ENCODE peak calls at places on chromosome 1, in four cellular contexts. One of them, this sample, is unnamed.

GRCh38 chr1:224697888-224698450 is 81.9 kb downstream of the CNIH3 start:
- DNase-seq in CD8-positive, alpha-beta T cell: no peak
- DNase-seq in brain microvascular endothelial cell: no peak
- DNase-seq in uterus: no peak
- DNase-seq in this sample: no peak

GRCh38 chr1:31591425-31592093 is 15.2 kb downstream of the TINAGL1 start:
- DNase-seq in CD8-positive, alpha-beta T cell: no peak
- DNase-seq in brain microvascular endothelial cell: no peak
- DNase-seq in uterus: no peak
- DNase-seq in this sample: no peak

GRCh38 chr1:43537423-43538142 is 6.9 kb downstream of the PTPRF start:
- DNase-seq in CD8-positive, alpha-beta T cell: no peak
- DNase-seq in brain microvascular endothelial cell: peak; percentile 19
- DNase-seq in uterus: no peak
- DNase-seq in this sample: no peak

GRCh38 chr1:247681288-247681897 is 1.9 kb upstream of the OR13G1 start:
- DNase-seq in CD8-positive, alpha-beta T cell: no peak
- DNase-seq in brain microvascular endothelial cell: peak; percentile 28
- DNase-seq in uterus: no peak
- DNase-seq in this sample: peak; percentile 22

GRCh38 chr1:56380556-56380955 is 198.8 kb downstream of the PLPP3 start:
- DNase-seq in CD8-positive, alpha-beta T cell: no peak
- DNase-seq in brain microvascular endothelial cell: no peak
- DNase-seq in uterus: peak; percentile 73
- DNase-seq in this sample: no peak

GRCh38 chr1:207336559-207337467 is 15.3 kb downstream of the CD55 start:
- DNase-seq in CD8-positive, alpha-beta T cell: peak; percentile 28
- DNase-seq in brain microvascular endothelial cell: peak; percentile 45
- DNase-seq in uterus: no peak
- DNase-seq in this sample: no peak

GRCh38 chr1:115133440-115133839 is 44.1 kb upstream of the TSPAN2 start:
- DNase-seq in CD8-positive, alpha-beta T cell: no peak
- DNase-seq in brain microvascular endothelial cell: peak; percentile 68
- DNase-seq in uterus: no peak
- DNase-seq in this sample: no peak

GRCh38 chr1:47184771-47185677 is 4.8 kb downstream of the PDZK1IP1 start:
- DNase-seq in CD8-positive, alpha-beta T cell: no peak
- DNase-seq in brain microvascular endothelial cell: no peak
- DNase-seq in uterus: no peak
- DNase-seq in this sample: no peak

GRCh38 chr1:168485048-168485447 is 58.7 kb downstream of the XCL2 start:
- DNase-seq in CD8-positive, alpha-beta T cell: peak; percentile 21
- DNase-seq in brain microvascular endothelial cell: peak; percentile 6
- DNase-seq in uterus: peak; percentile 32
- DNase-seq in this sample: peak; percentile 36

GRCh38 chr1:154799188-154799587 is 70.9 kb downstream of the KCNN3 start:
- DNase-seq in CD8-positive, alpha-beta T cell: no peak
- DNase-seq in brain microvascular endothelial cell: no peak
- DNase-seq in uterus: no peak
- DNase-seq in this sample: no peak

GRCh38 chr1:15931884-15932283 is 44.0 kb downstream of the ZBTB17 start:
- DNase-seq in CD8-positive, alpha-beta T cell: no peak
- DNase-seq in brain microvascular endothelial cell: no peak
- DNase-seq in uterus: no peak
- DNase-seq in this sample: no peak

GRCh38 chr1:200362421-200362820 is 47.4 kb downstream of the ZNF281 start:
- DNase-seq in CD8-positive, alpha-beta T cell: no peak
- DNase-seq in brain microvascular endothelial cell: no peak
- DNase-seq in uterus: no peak
- DNase-seq in this sample: no peak

GRCh38 chr1:63328140-63328521 is 5.8 kb downstream of the FOXD3 start:
- DNase-seq in CD8-positive, alpha-beta T cell: no peak
- DNase-seq in brain microvascular endothelial cell: no peak
- DNase-seq in uterus: no peak
- DNase-seq in this sample: no peak

GRCh38 chr1:22288593-22289241 is 145.8 kb upstream of the WNT4 start:
- DNase-seq in CD8-positive, alpha-beta T cell: no peak
- DNase-seq in brain microvascular endothelial cell: no peak
- DNase-seq in uterus: no peak
- DNase-seq in this sample: no peak

GRCh38 chr1:222068937-222069336 is 327.0 kb upstream of the DUSP10 start:
- DNase-seq in CD8-positive, alpha-beta T cell: no peak
- DNase-seq in brain microvascular endothelial cell: no peak
- DNase-seq in uterus: no peak
- DNase-seq in this sample: no peak

GRCh38 chr1:14571810-14572767 is 26.4 kb upstream of the KAZN start:
- DNase-seq in CD8-positive, alpha-beta T cell: no peak
- DNase-seq in brain microvascular endothelial cell: no peak
- DNase-seq in uterus: no peak
- DNase-seq in this sample: no peak

GRCh38 chr1:64915381-64916274 is 50.7 kb downstream of the JAK1 start:
- DNase-seq in CD8-positive, alpha-beta T cell: no peak
- DNase-seq in brain microvascular endothelial cell: peak; percentile 93
- DNase-seq in uterus: no peak
- DNase-seq in this sample: no peak

GRCh38 chr1:64917328-64917861 is 49.0 kb downstream of the JAK1 start:
- DNase-seq in CD8-positive, alpha-beta T cell: no peak
- DNase-seq in brain microvascular endothelial cell: peak; percentile 96
- DNase-seq in uterus: peak; percentile 48
- DNase-seq in this sample: peak; percentile 78

GRCh38 chr1:64920936-64921589 is 45.3 kb downstream of the JAK1 start:
- DNase-seq in CD8-positive, alpha-beta T cell: no peak
- DNase-seq in brain microvascular endothelial cell: peak; percentile 46
- DNase-seq in uterus: no peak
- DNase-seq in this sample: no peak

GRCh38 chr1:64921761-64922160 is 44.6 kb downstream of the JAK1 start:
- DNase-seq in CD8-positive, alpha-beta T cell: no peak
- DNase-seq in brain microvascular endothelial cell: no peak
- DNase-seq in uterus: no peak
- DNase-seq in this sample: no peak

GRCh38 chr1:64917907-64918306 is 48.4 kb downstream of the JAK1 start:
- DNase-seq in CD8-positive, alpha-beta T cell: no peak
- DNase-seq in brain microvascular endothelial cell: no peak
- DNase-seq in uterus: no peak
- DNase-seq in this sample: no peak
- H3K27ac ChIP-seq in CD8-positive, alpha-beta T cell: no peak overlapping the region
- H3K27ac ChIP-seq in brain microvascular endothelial cell: peak overlapping the region; percentile 94
- H3K27ac ChIP-seq in uterus: peak overlapping the region; percentile 43
- H3K27ac ChIP-seq in this sample: peak overlapping the region; percentile 19

GRCh38 chr1:10632691-10633090 is 157.9 kb downstream of the PEX14 start:
- DNase-seq in CD8-positive, alpha-beta T cell: no peak
- DNase-seq in brain microvascular endothelial cell: no peak
- DNase-seq in uterus: no peak
- DNase-seq in this sample: no peak

GRCh38 chr1:10630661-10631120 is 155.9 kb downstream of the PEX14 start:
- DNase-seq in CD8-positive, alpha-beta T cell: no peak
- DNase-seq in brain microvascular endothelial cell: no peak
- DNase-seq in uterus: no peak
- DNase-seq in this sample: peak; percentile 62

GRCh38 chr1:10631811-10632481 is 157.2 kb downstream of the PEX14 start:
- DNase-seq in CD8-positive, alpha-beta T cell: no peak
- DNase-seq in brain microvascular endothelial cell: no peak
- DNase-seq in uterus: no peak
- DNase-seq in this sample: no peak

GRCh38 chr1:10629816-10630571 is 155.2 kb downstream of the PEX14 start:
- DNase-seq in CD8-positive, alpha-beta T cell: no peak
- DNase-seq in brain microvascular endothelial cell: no peak
- DNase-seq in uterus: peak; percentile 14
- DNase-seq in this sample: peak; percentile 67

GRCh38 chr1:10631121-10631810 is 156.5 kb downstream of the PEX14 start:
- DNase-seq in CD8-positive, alpha-beta T cell: no peak
- DNase-seq in brain microvascular endothelial cell: no peak
- DNase-seq in uterus: peak; percentile 13
- DNase-seq in this sample: no peak
- H3K27ac ChIP-seq in CD8-positive, alpha-beta T cell: no peak overlapping the region
- H3K27ac ChIP-seq in brain microvascular endothelial cell: no peak overlapping the region
- H3K27ac ChIP-seq in uterus: peak overlapping the region; percentile 78
- H3K27ac ChIP-seq in this sample: peak overlapping the region; percentile 87

GRCh38 chr1:109977657-109978378 is 6.7 kb upstream of the AHCYL1 start:
- DNase-seq in CD8-positive, alpha-beta T cell: no peak
- DNase-seq in brain microvascular endothelial cell: no peak
- DNase-seq in uterus: no peak
- DNase-seq in this sample: peak; percentile 72

GRCh38 chr1:109979489-109980091 is 5.0 kb upstream of the AHCYL1 start:
- DNase-seq in CD8-positive, alpha-beta T cell: no peak
- DNase-seq in brain microvascular endothelial cell: peak; percentile 40
- DNase-seq in uterus: no peak
- DNase-seq in this sample: peak; percentile 67

GRCh38 chr1:109977225-109977624 is 7.3 kb upstream of the AHCYL1 start:
- DNase-seq in CD8-positive, alpha-beta T cell: no peak
- DNase-seq in brain microvascular endothelial cell: no peak
- DNase-seq in uterus: no peak
- DNase-seq in this sample: peak; percentile 69

GRCh38 chr1:109978761-109979488 is 5.6 kb upstream of the AHCYL1 start:
- DNase-seq in CD8-positive, alpha-beta T cell: no peak
- DNase-seq in brain microvascular endothelial cell: no peak
- DNase-seq in uterus: no peak
- DNase-seq in this sample: no peak

GRCh38 chr1:109975718-109976117 is 8.8 kb upstream of the AHCYL1 start:
- DNase-seq in CD8-positive, alpha-beta T cell: no peak
- DNase-seq in brain microvascular endothelial cell: peak; percentile 49
- DNase-seq in uterus: no peak
- DNase-seq in this sample: no peak
- H3K27ac ChIP-seq in CD8-positive, alpha-beta T cell: no peak overlapping the region
- H3K27ac ChIP-seq in brain microvascular endothelial cell: no peak overlapping the region
- H3K27ac ChIP-seq in uterus: no peak overlapping the region
- H3K27ac ChIP-seq in this sample: no peak overlapping the region

GRCh38 chr1:66944330-66945274 is 19.8 kb downstream of the MIER1 start:
- DNase-seq in CD8-positive, alpha-beta T cell: no peak
- DNase-seq in brain microvascular endothelial cell: peak; percentile 91
- DNase-seq in uterus: peak; percentile 73
- DNase-seq in this sample: peak; percentile 79

GRCh38 chr1:66940968-66941367 is 16.2 kb downstream of the MIER1 start:
- DNase-seq in CD8-positive, alpha-beta T cell: no peak
- DNase-seq in brain microvascular endothelial cell: peak; percentile 65
- DNase-seq in uterus: no peak
- DNase-seq in this sample: no peak

GRCh38 chr1:66945316-66945715 is 20.5 kb downstream of the MIER1 start:
- DNase-seq in CD8-positive, alpha-beta T cell: no peak
- DNase-seq in brain microvascular endothelial cell: no peak
- DNase-seq in uterus: no peak
- DNase-seq in this sample: no peak

GRCh38 chr1:66947267-66947666 is 22.5 kb downstream of the MIER1 start:
- DNase-seq in CD8-positive, alpha-beta T cell: no peak
- DNase-seq in brain microvascular endothelial cell: no peak
- DNase-seq in uterus: no peak
- DNase-seq in this sample: no peak

DNA sequence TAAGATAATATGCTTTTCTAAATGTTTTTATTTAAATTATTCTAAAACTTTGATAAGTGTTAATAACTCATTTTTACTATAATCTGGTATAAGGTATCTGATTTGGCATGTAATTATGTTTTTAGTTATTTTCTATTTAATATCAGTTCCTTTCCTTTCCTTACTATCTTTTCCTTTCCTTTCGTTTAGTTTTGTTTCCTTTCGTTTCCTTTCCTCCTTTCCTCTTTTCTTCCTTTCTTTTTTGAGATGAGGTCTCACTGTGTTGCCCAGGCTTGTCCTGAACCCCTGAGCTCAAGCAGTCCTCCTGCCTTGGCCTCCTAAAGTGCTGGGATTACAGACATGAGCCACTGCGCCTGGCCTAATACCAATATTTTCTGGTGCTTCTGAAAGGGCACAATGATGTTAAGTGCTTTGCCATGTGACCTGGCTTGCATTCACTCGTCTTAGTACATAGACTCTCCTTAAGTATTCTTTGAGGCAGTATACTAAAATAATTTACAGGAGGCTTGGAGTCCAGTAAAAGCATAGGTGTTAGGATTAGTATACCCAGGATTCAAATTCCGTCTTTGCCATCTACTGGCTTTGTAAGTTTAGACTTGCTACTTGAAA is 18.7 kb downstream of the MIER1 start:
- DNase-seq in CD8-positive, alpha-beta T cell: no peak
- DNase-seq in brain microvascular endothelial cell: no peak
- DNase-seq in uterus: no peak
- DNase-seq in this sample: no peak
- H3K27ac ChIP-seq in CD8-positive, alpha-beta T cell: no peak overlapping the region
- H3K27ac ChIP-seq in brain microvascular endothelial cell: peak overlapping the region; percentile 91
- H3K27ac ChIP-seq in uterus: peak overlapping the region; percentile 62
- H3K27ac ChIP-seq in this sample: peak overlapping the region; percentile 65

DNA sequence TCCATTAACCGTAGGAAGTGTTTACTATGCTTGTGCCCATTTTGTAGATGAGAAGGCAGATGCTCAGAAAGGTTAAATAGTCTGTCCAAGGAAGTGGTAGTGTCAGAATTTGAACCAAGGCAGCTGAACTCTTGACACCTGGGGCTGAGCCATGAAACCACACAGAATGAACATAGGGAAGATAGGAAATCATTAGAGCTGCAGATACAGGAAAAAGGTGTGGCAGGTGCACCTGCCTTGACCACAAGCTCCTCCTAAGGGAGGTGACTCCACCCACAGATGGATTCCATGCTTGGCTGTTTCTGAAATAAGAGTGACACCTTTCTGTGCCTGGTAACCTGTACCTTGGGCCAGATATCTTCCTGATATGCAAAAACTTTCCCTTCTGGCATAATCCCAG is 69.9 kb upstream of the IGSF21 start:
- DNase-seq in CD8-positive, alpha-beta T cell: no peak
- DNase-seq in brain microvascular endothelial cell: no peak
- DNase-seq in uterus: no peak
- DNase-seq in this sample: no peak
- H3K27ac ChIP-seq in CD8-positive, alpha-beta T cell: no peak overlapping the region
- H3K27ac ChIP-seq in brain microvascular endothelial cell: no peak overlapping the region
- H3K27ac ChIP-seq in uterus: no peak overlapping the region
- H3K27ac ChIP-seq in this sample: no peak overlapping the region

GRCh38 chr1:204647114-204647804 is 38.3 kb downstream of the LRRN2 start:
- DNase-seq in CD8-positive, alpha-beta T cell: no peak
- DNase-seq in brain microvascular endothelial cell: peak; percentile 77
- DNase-seq in uterus: no peak
- DNase-seq in this sample: peak; percentile 10
- H3K27ac ChIP-seq in CD8-positive, alpha-beta T cell: no peak overlapping the region
- H3K27ac ChIP-seq in brain microvascular endothelial cell: no peak overlapping the region
- H3K27ac ChIP-seq in uterus: no peak overlapping the region
- H3K27ac ChIP-seq in this sample: no peak overlapping the region

GRCh38 chr1:202242080-202242419 is 48.5 kb downstream of the LGR6 start:
- DNase-seq in CD8-positive, alpha-beta T cell: no peak
- DNase-seq in brain microvascular endothelial cell: no peak
- DNase-seq in uterus: no peak
- DNase-seq in this sample: no peak
- H3K27ac ChIP-seq in CD8-positive, alpha-beta T cell: no peak overlapping the region
- H3K27ac ChIP-seq in brain microvascular endothelial cell: no peak overlapping the region
- H3K27ac ChIP-seq in uterus: no peak overlapping the region
- H3K27ac ChIP-seq in this sample: peak overlapping the region; percentile 75

GRCh38 chr1:160373696-160374095 is 6.8 kb downstream of the NHLH1 start:
- DNase-seq in CD8-positive, alpha-beta T cell: no peak
- DNase-seq in brain microvascular endothelial cell: no peak
- DNase-seq in uterus: no peak
- DNase-seq in this sample: no peak
- H3K27ac ChIP-seq in CD8-positive, alpha-beta T cell: no peak overlapping the region
- H3K27ac ChIP-seq in brain microvascular endothelial cell: no peak overlapping the region
- H3K27ac ChIP-seq in uterus: no peak overlapping the region
- H3K27ac ChIP-seq in this sample: no peak overlapping the region

GRCh38 chr1:66332524-66332853 is 201.5 kb upstream of the SGIP1 start:
- DNase-seq in CD8-positive, alpha-beta T cell: no peak
- DNase-seq in brain microvascular endothelial cell: no peak
- DNase-seq in uterus: no peak
- DNase-seq in this sample: no peak
- H3K27ac ChIP-seq in CD8-positive, alpha-beta T cell: peak overlapping the region; percentile 86
- H3K27ac ChIP-seq in brain microvascular endothelial cell: peak overlapping the region; percentile 97
- H3K27ac ChIP-seq in uterus: peak overlapping the region; percentile 83
- H3K27ac ChIP-seq in this sample: peak overlapping the region; percentile 79

This sample was measured in tibial artery.